ENCODE peak calls at places on chromosomes 16 and 17, in eight cellular contexts. W, K, Z, Y, R, B, X and F are unnamed samples.

GRCh38 chr16:57316390-57317017 is 32.0 kb upstream of the PLLP start:
- DNase-seq in W (no peak), K (no peak), Z (no peak), Y (no peak), R (no peak), B (peak), X (peak), F (peak)

GRCh38 chr16:50368410-50369132 is at the start of gene BRD7:
- DNase-seq in W (peak), K (peak), Z (peak), Y (peak), R (peak), B (peak), X (no peak), F (peak)

GRCh38 chr16:1278456-1278855 is 22.6 kb downstream of the TPSD1 start:
- DNase-seq in W (peak), K (no peak), Z (no peak), Y (no peak), R (no peak), B (no peak), X (no peak), F (no peak)

GRCh38 chr17:27615121-27615520 is 15.9 kb upstream of the LGALS9 start:
- DNase-seq in W (no peak), K (no peak), Z (no peak), Y (no peak), R (no peak), B (no peak), X (no peak), F (no peak)

GRCh38 chr17:27390540-27390939 is 65.7 kb upstream of the KSR1 start:
- DNase-seq in W (no peak), K (no peak), Z (no peak), Y (no peak), R (no peak), B (no peak), X (no peak), F (no peak)

GRCh38 chr16:80862153-80862552 is 57.8 kb upstream of the CDYL2 start:
- DNase-seq in W (no peak), K (no peak), Z (peak), Y (no peak), R (no peak), B (no peak), X (no peak), F (no peak)

GRCh38 chr17:50953831-50954601 is 87.9 kb upstream of the TOB1 start:
- DNase-seq in W (no peak), K (no peak), Z (no peak), Y (peak), R (peak), B (peak), X (no peak), F (no peak)

GRCh38 chr17:56948491-56948890 is 12.4 kb downstream of the COIL start:
- DNase-seq in W (no peak), K (no peak), Z (no peak), Y (no peak), R (no peak), B (no peak), X (no peak), F (no peak)

GRCh38 chr17:7929158-7930029 is at the start of gene KCNAB3:
- DNase-seq in W (peak), K (no peak), Z (no peak), Y (peak), R (no peak), B (peak), X (no peak), F (no peak)

GRCh38 chr16:64162613-64163375 is 959.1 kb downstream of the CDH11 start:
- DNase-seq in W (no peak), K (no peak), Z (no peak), Y (no peak), R (no peak), B (peak), X (no peak), F (no peak)

GRCh38 chr17:57948169-57948554 is 7.0 kb downstream of the CUEDC1 start:
- DNase-seq in W (no peak), K (no peak), Z (no peak), Y (no peak), R (no peak), B (no peak), X (no peak), F (no peak)

GRCh38 chr17:33028778-33029177 is 37.1 kb downstream of the SPACA3 start:
- DNase-seq in W (no peak), K (no peak), Z (no peak), Y (no peak), R (no peak), B (no peak), X (no peak), F (no peak)

GRCh38 chr17:13460646-13461045 is 141.1 kb downstream of the HS3ST3A1 start:
- DNase-seq in W (no peak), K (no peak), Z (no peak), Y (no peak), R (no peak), B (no peak), X (no peak), F (no peak)

GRCh38 chr16:68396481-68396880 is 51.8 kb downstream of the SMPD3 start:
- DNase-seq in W (no peak), K (no peak), Z (peak), Y (peak), R (peak), B (peak), X (peak), F (no peak)

GRCh38 chr16:81528258-81528657 is 83.7 kb downstream of the CMIP start:
- DNase-seq in W (no peak), K (no peak), Z (no peak), Y (no peak), R (no peak), B (no peak), X (no peak), F (no peak)

GRCh38 chr17:72123964-72124791 is 3.4 kb downstream of the SOX9 start:
- DNase-seq in W (no peak), K (no peak), Z (no peak), Y (peak), R (peak), B (no peak), X (no peak), F (peak)

GRCh38 chr17:75752405-75753192 is 12.4 kb downstream of the GALK1 start:
- DNase-seq in W (no peak), K (no peak), Z (no peak), Y (no peak), R (no peak), B (no peak), X (no peak), F (no peak)

GRCh38 chr17:75753193-75753513 is 11.8 kb downstream of the GALK1 start:
- DNase-seq in W (no peak), K (no peak), Z (no peak), Y (no peak), R (no peak), B (no peak), X (no peak), F (no peak)

GRCh38 chr17:75754378-75755204 is 10.4 kb downstream of the GALK1 start:
- DNase-seq in W (no peak), K (no peak), Z (peak), Y (no peak), R (no peak), B (no peak), X (no peak), F (no peak)

GRCh38 chr17:75755205-75755901 is 9.6 kb downstream of the GALK1 start:
- DNase-seq in W (peak), K (no peak), Z (no peak), Y (no peak), R (no peak), B (no peak), X (no peak), F (peak)

GRCh38 chr17:75753514-75754377 is 11.2 kb downstream of the GALK1 start:
- DNase-seq in W (peak), K (peak), Z (peak), Y (peak), R (peak), B (no peak), X (no peak), F (no peak)
- TF ChIP-seq POLR2A in W (no peak), K (no peak), Z (no peak), Y (no peak), R (no peak), B (no peak), X (no peak), F (no peak)

GRCh38 chr17:76683011-76683755 is 27.6 kb downstream of the MXRA7 start:
- DNase-seq in W (no peak), K (no peak), Z (peak), Y (no peak), R (no peak), B (no peak), X (no peak), F (no peak)
- TF ChIP-seq POLR2A in W (no peak), K (no peak), Z (no peak), Y (no peak), R (no peak), B (no peak), X (no peak), F (no peak)

GRCh38 chr17:16352838-16353701 is at the start of gene CENPV:
- DNase-seq in W (peak), K (peak), Z (peak), Y (peak), R (peak), B (peak), X (peak), F (peak)
- TF ChIP-seq POLR2A in W (no peak), K (peak), Z (peak), Y (peak), R (peak), B (no peak), X (peak), F (peak)

GRCh38 chr17:81701288-81702071 is 1.7 kb upstream of the MRPL12 start:
- DNase-seq in W (peak), K (no peak), Z (peak), Y (no peak), R (no peak), B (no peak), X (no peak), F (no peak)
- TF ChIP-seq POLR2A in W (no peak), K (peak), Z (no peak), Y (no peak), R (no peak), B (no peak), X (no peak), F (no peak)

GRCh38 chr17:75295220-75296158 is 6.3 kb upstream of the SLC25A19 start:
- DNase-seq in W (no peak), K (no peak), Z (peak), Y (peak), R (no peak), B (no peak), X (no peak), F (no peak)
- TF ChIP-seq POLR2A in W (no peak), K (peak), Z (no peak), Y (no peak), R (no peak), B (no peak), X (no peak), F (no peak)

GRCh38 chr16:2471016-2471652 is at the start of gene NTN3:
- DNase-seq in W (peak), K (no peak), Z (peak), Y (no peak), R (no peak), B (no peak), X (no peak), F (no peak)

GRCh38 chr16:2472488-2472864 is 1.4 kb downstream of the NTN3 start:
- DNase-seq in W (peak), K (no peak), Z (no peak), Y (no peak), R (no peak), B (no peak), X (no peak), F (no peak)

GRCh38 chr16:2472885-2473284 is 1.8 kb downstream of the NTN3 start:
- DNase-seq in W (no peak), K (no peak), Z (peak), Y (no peak), R (no peak), B (no peak), X (no peak), F (no peak)

GRCh38 chr16:2470603-2471015 is 488 bp upstream of the NTN3 start:
- DNase-seq in W (no peak), K (no peak), Z (peak), Y (no peak), R (no peak), B (no peak), X (no peak), F (no peak)

DNA sequence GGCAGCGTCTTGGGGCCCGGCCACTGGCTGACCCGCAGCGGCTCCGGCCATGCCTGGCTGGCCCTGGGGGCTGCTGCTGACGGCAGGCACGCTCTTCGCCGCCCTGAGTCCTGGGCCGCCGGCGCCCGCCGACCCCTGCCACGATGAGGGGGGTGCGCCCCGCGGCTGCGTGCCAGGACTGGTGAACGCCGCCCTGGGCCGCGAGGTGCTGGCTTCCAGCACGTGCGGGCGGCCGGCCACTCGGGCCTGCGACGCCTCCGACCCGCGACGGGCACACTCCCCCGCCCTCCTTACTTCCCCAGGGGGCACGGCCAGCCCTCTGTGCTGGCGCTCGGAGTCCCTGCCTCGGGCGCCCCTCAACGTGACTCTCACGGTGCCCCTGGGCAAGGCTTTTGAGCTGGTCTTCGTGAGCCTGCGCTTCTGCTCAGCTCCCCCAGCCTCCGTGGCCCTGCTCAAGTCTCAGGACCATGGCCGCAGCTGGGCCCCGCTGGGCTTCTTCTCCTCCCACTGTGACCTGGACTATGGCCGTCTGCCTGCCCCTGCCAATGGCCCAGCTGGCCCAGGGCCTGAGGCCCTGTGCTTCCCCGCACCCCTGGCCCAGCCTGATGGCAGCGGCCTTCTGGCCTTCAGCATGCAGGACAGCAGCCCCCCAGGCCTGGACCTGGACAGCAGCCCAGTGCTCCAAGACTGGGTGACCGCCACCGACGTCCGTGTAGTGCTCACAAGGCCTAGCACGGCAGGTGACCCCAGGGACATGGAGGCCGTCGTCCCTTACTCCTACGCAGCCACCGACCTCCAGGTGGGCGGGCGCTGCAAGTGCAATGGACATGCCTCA is 773 bp downstream of the NTN3 start:
- DNase-seq in W (peak), K (no peak), Z (peak), Y (no peak), R (no peak), B (no peak), X (no peak), F (no peak)
- TF ChIP-seq POLR2A in W (no peak), K (no peak), Z (peak), Y (no peak), R (no peak), B (no peak), X (no peak), F (no peak)

DNA sequence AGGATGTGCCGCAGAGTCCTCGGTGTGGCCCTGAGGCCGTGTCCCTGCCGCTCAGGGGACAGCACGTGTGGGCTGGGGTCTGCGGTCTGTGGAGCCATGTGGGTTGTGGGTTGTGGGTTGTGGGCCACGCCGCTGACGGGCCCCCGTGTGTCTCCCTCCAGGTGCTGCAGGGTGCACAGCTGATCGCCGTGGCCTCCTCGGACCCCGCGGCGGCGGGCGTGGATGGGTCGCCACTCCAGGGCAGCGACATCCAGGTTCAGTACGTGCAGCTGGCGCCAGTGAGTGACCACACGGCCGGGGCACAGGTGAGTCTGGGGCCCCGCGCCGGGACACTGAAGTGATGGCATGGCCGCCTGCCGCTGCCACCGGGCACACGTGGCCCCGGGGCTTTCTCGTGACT is 120.7 kb downstream of the BANP start:
- DNase-seq in W (peak), K (no peak), Z (no peak), Y (no peak), R (no peak), B (no peak), X (no peak), F (no peak)
- TF ChIP-seq POLR2A in W (no peak), K (no peak), Z (no peak), Y (no peak), R (no peak), B (no peak), X (no peak), F (no peak)